ENCODE peak calls at places on chromosomes 4 and X, in four cellular contexts. F, M, K and O are unnamed samples.

GRCh38 chr4:68535976-68536375 is 40.1 kb downstream of the UGT2B17 start:
- DNase-seq in F (no peak), M (no peak), K (no peak), O (no peak)

GRCh38 chr4:169690787-169691186 is 67.0 kb downstream of the HPF1 start:
- DNase-seq in F (no peak), M (no peak), K (no peak), O (peak)

GRCh38 chr4:159101983-159102622 is 776 bp upstream of the RAPGEF2 start:
- DNase-seq in F (peak), M (no peak), K (no peak), O (no peak)

GRCh38 chr4:156111706-156112105 is 158.0 kb upstream of the CTSO start:
- DNase-seq in F (no peak), M (no peak), K (no peak), O (no peak)

GRCh38 chr4:51870441-51871188 is 27.7 kb downstream of the DCUN1D4 start:
- DNase-seq in F (peak), M (no peak), K (no peak), O (no peak)

GRCh38 chrX:4878642-4879041 is 1165.2 kb upstream of the PRKX start:
- DNase-seq in F (no peak), M (no peak), K (no peak), O (no peak)

GRCh38 chrX:137425273-137425902 is 140.5 kb upstream of the ZIC3 start:
- DNase-seq in F (no peak), M (no peak), K (no peak), O (no peak)

GRCh38 chr4:76804060-76804459 is 93.9 kb downstream of the SOWAHB start:
- DNase-seq in F (no peak), M (no peak), K (no peak), O (no peak)

GRCh38 chr4:12421364-12421763 is 992.7 kb upstream of the HS3ST1 start:
- DNase-seq in F (no peak), M (no peak), K (no peak), O (no peak)

GRCh38 chr4:145808021-145808650 is 128.2 kb downstream of the C4orf51 start:
- DNase-seq in F (peak), M (peak), K (no peak), O (peak)
- H3K4me3 ChIP-seq in F (no peak), M (no peak), K (no peak), O (no peak)

DNA sequence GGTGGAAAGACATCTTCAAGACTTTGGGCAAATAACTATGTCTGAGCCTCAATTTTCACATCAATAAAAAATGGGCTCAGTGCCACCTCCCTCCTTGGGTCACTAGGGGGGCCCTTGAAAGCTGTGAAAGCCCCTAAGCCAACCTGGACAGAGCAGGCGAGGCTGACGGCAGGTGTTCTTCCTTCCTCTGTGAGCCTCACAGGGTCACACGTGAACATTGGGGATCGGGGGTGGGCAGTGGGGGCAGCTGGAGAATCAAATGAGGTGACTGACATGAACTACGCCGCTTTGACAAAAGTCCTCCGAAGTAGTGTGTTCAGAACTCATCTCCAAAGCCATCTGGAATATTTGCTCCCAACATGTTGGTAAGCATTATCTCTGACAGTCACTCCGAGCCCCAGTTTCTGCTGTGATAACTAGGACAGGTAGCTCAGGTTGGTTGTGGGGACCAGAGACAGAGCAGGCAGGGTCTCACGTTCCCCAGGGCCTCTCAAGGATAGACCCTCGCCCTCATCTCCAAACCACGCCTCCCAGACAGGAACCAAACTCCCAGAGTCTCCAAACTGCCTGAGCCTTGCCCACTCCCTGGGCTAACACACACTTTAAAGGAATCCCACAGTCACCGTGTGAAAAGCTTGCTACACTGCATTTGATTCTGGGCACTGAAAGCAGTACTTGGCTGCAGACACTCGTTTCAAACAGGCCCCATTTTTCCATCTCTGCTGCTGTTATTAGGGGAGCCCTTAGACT is 825 bp upstream of the WFS1 start:
- DNase-seq in F (no peak), M (no peak), K (no peak), O (no peak)
- TF ChIP-seq CTCF in F (no peak), M (no peak), K (no peak), O (no peak)

DNA sequence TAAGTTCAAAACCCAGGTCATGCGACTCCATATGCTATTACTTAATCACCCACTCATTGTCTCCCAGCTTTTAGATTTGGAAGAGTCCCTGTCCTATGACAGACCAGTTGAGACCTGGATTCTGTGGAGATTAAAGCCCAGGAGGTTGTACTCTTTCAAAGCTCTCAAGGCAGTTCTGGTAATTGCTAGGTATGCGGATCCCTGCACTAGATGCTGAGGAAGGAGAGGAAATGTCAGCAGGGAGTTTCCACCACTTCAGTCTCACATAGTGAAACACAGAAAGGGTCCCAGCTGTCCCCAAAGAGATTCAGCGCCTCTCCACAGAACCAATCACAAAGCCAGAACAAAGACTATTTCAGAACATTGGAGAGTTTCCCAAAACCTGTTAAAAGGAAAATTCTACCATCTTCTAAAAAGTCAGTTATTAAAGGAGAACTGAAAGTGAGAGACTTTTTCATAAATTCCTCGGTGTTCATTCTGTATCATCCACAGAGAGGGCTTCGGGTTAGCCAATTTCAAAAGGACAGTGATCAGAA is 53.4 kb downstream of the IRF2 start:
- DNase-seq in F (no peak), M (no peak), K (no peak), O (no peak)
- H3K4me3 ChIP-seq in F (no peak), M (no peak), K (no peak), O (no peak)

GRCh38 chrX:149495573-149496071 is 9.5 kb downstream of the IDS start:
- DNase-seq in F (peak), M (peak), K (no peak), O (peak)

GRCh38 chrX:149494844-149495565 is 10.1 kb downstream of the IDS start:
- DNase-seq in F (peak), M (no peak), K (no peak), O (no peak)

GRCh38 chrX:149491812-149492211 is 13.3 kb downstream of the IDS start:
- DNase-seq in F (peak), M (no peak), K (no peak), O (no peak)

GRCh38 chrX:149497054-149497453 is 8.1 kb downstream of the IDS start:
- DNase-seq in F (no peak), M (no peak), K (no peak), O (no peak)

DNA sequence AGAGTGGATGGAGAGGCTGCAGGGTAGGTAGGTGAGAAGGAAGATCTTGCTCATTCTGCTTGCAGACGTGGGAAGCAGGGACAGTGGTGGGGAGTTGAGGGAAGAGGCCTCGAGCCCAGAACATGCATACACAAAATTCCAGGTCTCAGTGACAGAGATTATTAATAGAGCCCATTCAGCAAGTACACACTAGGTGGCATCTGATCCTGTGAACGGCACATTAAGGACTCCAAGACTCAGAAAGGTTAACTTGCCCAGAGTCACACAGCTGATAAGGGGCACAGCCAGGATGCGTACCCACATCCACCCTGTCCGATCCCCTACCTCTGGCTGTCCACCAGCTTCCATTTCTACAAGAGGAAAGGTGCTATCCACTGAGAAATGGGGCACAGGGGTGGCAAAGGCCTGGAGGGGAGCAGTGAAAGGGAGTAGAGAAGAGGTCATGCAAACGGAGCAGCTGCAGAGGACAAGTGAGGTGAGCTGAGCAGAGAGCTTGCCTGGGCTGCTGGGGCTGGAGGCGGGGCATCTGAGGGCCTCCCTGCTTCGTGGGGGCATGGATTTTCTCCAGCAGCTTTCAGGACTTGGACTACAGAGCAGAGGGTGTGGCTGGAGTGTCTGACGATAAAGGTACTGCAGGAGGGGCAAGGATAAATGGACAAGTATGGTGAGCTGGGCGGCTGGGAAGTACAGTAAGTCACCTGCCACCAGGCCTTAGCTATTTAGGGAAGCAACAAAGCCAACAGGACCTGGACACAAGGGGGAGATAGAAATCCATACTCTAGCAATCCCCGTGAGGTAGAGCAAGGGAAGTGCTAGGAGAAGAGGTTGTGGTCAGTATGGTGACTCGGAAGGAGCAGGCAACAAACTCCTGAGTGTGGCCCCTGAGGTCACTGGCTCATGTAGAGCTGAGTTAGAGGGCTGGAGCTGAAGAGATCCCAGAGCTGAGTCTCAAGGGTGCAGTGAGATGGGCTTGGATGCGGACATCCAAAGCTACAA is 11.2 kb downstream of the IDS start:
- DNase-seq in F (peak), M (no peak), K (no peak), O (no peak)
- TF ChIP-seq CTCF in F (no peak), M (no peak), K (no peak), O (peak)